ENCODE peak calls at places on chromosome X, in five cellular contexts. A is HepG2, R is SK-N-SH, N is GM12878, B is K562. T is an unnamed sample.

GRCh38 chrX:21305799-21306336 is 68.3 kb upstream of the CNKSR2 start:
- DNase-seq in A (no peak), R (no peak), N (no peak), B (no peak), T (no peak)

GRCh38 chrX:270848-271367 is 10.3 kb upstream of the PLCXD1 start:
- DNase-seq in A (no peak), R (no peak), N (no peak), B (no peak), T (no peak)

GRCh38 chrX:53435997-53436396 is 1.8 kb upstream of the HSD17B10 start:
- DNase-seq in A (peak), R (peak), N (peak), B (peak), T (peak)

GRCh38 chrX:27276751-27277150 is 186.4 kb downstream of the PPP4R3C start:
- DNase-seq in A (no peak), R (no peak), N (no peak), B (no peak), T (peak)

GRCh38 chrX:30521440-30522182 is 56.0 kb downstream of the TASL start:
- DNase-seq in A (no peak), R (no peak), N (no peak), B (no peak), T (no peak)

GRCh38 chrX:46628406-46629371 is 55.1 kb downstream of the CHST7 start:
- DNase-seq in A (no peak), R (no peak), N (peak), B (no peak), T (no peak)

GRCh38 chrX:135518161-135518560 is 2.3 kb upstream of the INTS6L start:
- DNase-seq in A (no peak), R (no peak), N (no peak), B (no peak), T (no peak)

GRCh38 chrX:68719904-68720614 is 72.6 kb downstream of the STARD8 start:
- DNase-seq in A (peak), R (no peak), N (no peak), B (peak), T (no peak)

GRCh38 chrX:41655631-41656030 is 33.1 kb upstream of the GPR34 start:
- DNase-seq in A (no peak), R (no peak), N (no peak), B (no peak), T (no peak)

GRCh38 chrX:10841579-10841978 is 221.2 kb upstream of the MID1 start:
- DNase-seq in A (no peak), R (no peak), N (no peak), B (no peak), T (no peak)

GRCh38 chrX:122113376-122113775 is 1066.0 kb downstream of the GLUD2 start:
- DNase-seq in A (no peak), R (no peak), N (no peak), B (no peak), T (no peak)

GRCh38 chrX:13662537-13662841 is 9.5 kb downstream of the TCEANC start:
- DNase-seq in A (no peak), R (no peak), N (no peak), B (no peak), T (no peak)

GRCh38 chrX:150361777-150362351 is 1.3 kb upstream of the MAMLD1 start:
- DNase-seq in A (no peak), R (peak), N (no peak), B (no peak), T (no peak)

GRCh38 chrX:21926527-21927278 is 13.8 kb upstream of the SMS start:
- DNase-seq in A (peak), R (no peak), N (no peak), B (peak), T (peak)

GRCh38 chrX:148466292-148466691 is 34.1 kb upstream of the AFF2 start:
- DNase-seq in A (no peak), R (no peak), N (no peak), B (no peak), T (no peak)

GRCh38 chrX:40474205-40474626 is 106.6 kb upstream of the ATP6AP2 start:
- DNase-seq in A (peak), R (peak), N (no peak), B (no peak), T (no peak)

GRCh38 chrX:20254712-20255299 is 11.9 kb downstream of the RPS6KA3 start:
- DNase-seq in A (no peak), R (no peak), N (no peak), B (no peak), T (no peak)

GRCh38 chrX:155179343-155179997 is 36.8 kb upstream of the VBP1 start:
- DNase-seq in A (no peak), R (no peak), N (no peak), B (no peak), T (no peak)
- TF ChIP-seq ZBTB33 in A (no peak), R (no peak), N (no peak), B (no peak), T (no peak)

DNA sequence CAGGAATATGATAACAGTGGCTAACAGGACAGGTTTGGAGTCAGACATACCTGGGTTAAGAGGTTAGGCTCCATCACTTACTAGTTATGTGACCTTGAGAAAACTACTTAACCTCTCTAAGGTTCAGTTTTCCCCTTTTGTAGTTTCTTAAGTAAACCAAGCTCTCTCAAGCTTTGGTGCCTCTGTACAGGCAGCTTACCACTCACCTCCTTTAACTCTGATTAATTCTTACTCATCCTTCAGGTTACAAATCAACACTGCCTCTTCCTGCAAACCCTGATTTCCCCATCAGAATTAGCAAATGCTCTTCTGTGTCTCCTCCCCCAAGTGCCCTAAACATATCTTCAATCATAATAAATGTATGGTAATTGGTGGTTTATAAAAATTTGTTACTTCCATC is 3.5 kb upstream of the SERTM2 start:
- DNase-seq in A (no peak), R (no peak), N (no peak), B (no peak), T (no peak)
- TF ChIP-seq RAD21 in A (no peak), R (no peak), N (no peak), B (no peak), T (no peak)

GRCh38 chrX:151712253-151712652 is 3.6 kb upstream of the FATE1 start:
- DNase-seq in A (no peak), R (no peak), N (no peak), B (no peak), T (no peak)

GRCh38 chrX:151711787-151712186 is 4.0 kb upstream of the FATE1 start:
- DNase-seq in A (no peak), R (no peak), N (no peak), B (no peak), T (no peak)

GRCh38 chrX:151715735-151716134 is at the start of gene FATE1:
- DNase-seq in A (no peak), R (no peak), N (no peak), B (no peak), T (no peak)

GRCh38 chrX:151714367-151714766 is 1.5 kb upstream of the FATE1 start:
- DNase-seq in A (no peak), R (no peak), N (no peak), B (no peak), T (no peak)

GRCh38 chrX:151713859-151714258 is 2.0 kb upstream of the FATE1 start:
- DNase-seq in A (peak), R (peak), N (no peak), B (peak), T (peak)
- TF ChIP-seq JUND in A (no peak), R (no peak), N (no peak), B (no peak), T (no peak)

DNA sequence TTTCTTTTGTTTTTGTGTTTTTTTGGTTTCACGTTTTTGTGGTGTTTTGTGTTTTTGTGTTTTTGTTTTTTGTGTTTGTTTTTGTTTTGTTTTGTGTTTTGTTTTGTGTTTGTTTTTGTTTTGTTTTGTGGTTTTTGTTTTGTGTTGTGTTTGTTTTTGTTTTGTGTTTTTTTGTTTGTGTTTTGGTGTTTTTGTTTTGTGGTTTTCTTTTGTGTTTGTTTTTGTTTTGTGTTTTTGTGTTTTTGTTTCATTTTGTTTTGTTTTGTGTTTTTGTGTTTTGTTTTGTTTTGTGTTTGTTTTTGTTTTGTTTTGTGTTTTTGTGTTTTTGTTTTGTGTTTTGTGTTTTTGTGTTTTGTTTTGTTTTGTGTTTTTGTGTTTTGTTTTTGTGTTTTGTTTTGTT is 20.9 kb downstream of the CSF2RA start:
- DNase-seq in A (no peak), R (no peak), N (no peak), B (no peak), T (no peak)
- TF ChIP-seq ZBTB33 in A (no peak), R (no peak), N (no peak), B (no peak), T (no peak)

DNA sequence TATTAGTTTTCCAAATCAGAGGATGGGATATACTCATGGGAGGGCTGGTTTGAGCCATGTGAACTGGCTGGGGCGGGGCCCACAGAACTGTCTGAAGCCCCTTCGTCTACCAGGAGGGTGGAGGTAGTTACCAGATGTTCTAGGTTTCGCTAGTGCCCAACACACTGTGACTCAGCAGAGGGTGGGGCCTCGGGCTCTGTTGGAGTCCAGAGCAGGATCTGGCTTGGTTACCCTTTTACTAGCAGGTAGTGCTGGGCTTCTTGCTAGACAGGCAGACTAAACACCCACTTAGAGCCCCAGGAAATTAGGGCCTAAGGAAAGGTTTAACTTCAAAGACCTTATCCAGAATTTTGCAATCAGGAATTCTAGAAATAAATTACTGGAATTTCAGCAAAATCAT is 56.2 kb upstream of the CHRDL1 start:
- DNase-seq in A (no peak), R (no peak), N (no peak), B (peak), T (no peak)
- TF ChIP-seq RAD21 in A (no peak), R (no peak), N (no peak), B (no peak), T (no peak)

DNA sequence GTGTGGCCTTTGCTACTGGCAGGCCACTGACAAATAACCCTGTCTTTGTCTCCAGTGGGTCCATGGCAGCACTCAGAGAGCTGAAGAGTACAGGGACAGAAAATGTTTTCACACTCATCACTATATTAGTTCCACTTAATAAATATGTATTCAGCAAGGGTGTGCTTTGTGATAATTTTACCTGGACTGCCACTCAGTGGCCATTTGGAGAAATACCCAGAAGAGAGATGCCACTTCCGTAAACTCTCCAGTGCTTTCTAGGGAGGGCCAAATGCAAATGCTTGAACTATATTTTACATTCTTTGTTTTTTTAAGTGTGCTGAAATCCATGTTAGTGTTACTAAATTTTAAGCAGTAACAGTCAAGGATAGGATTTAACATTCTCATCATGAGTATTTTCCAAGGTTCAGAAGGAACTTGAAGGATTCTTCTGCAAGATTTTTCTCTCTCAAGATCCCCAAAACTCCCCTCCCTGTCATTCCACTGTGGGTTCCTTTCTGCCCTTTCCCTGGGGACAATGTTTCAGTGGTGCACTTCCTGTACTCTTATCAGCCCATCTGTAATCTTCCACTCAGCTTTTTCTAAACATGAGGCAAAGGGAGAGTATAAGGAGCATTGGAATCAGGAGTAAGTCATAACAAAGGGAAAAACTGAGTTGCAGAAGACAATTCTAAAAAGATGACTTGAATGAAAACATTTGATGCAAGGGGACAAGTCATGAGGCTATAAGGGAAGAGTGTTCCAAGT is 46.0 kb downstream of the TFDP3 start:
- DNase-seq in A (no peak), R (peak), N (no peak), B (no peak), T (peak)
- TF ChIP-seq JUND in A (no peak), R (no peak), N (no peak), B (no peak), T (no peak)

GRCh38 chrX:119010491-119010890 is 36.1 kb downstream of the LONRF3 start:
- DNase-seq in A (no peak), R (no peak), N (no peak), B (no peak), T (no peak)

GRCh38 chrX:119013146-119013545 is 38.7 kb downstream of the LONRF3 start:
- DNase-seq in A (no peak), R (no peak), N (no peak), B (no peak), T (no peak)

DNA sequence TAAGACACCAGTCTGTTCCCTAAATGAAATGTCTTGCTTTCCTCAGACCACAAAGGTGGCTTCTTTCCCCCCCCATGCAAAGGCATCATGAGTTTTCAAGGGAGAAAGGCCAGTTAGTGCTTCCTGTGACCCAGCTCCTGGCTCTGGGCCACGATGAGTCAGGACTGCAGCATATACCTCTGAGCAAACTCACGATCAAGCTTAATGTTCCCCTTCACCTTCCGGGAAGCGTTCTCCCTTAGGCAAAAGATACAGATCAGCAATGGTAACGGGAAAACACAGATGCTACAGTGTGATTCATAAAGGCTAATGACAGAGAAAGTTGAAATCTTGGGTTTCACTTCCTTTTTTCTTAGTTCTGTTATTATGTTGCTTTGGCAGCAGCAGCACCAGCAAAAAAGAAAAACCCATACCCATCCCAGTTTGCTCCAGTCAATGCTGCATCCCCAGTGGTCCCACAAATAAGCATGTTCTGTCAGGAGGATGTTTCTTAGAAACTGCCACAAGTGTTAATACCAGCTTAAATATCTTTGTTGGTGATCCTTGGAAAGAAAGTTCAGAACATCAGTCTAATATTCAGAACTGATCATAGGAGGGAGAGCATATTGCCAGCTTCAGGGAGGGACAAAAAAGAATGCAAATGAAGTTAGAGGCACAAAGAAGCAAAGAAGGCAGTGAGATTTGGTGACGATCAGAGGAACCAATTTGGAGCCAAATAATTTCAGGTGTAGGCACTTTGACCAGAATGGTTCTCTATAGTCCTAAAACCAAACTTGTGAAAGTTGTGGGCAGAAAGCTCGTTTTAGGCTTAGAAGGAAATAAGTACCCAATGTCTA is 41.2 kb downstream of the LONRF3 start:
- DNase-seq in A (no peak), R (no peak), N (peak), B (no peak), T (peak)
- TF ChIP-seq ZBTB33 in A (no peak), R (no peak), N (no peak), B (no peak), T (no peak)

DNA sequence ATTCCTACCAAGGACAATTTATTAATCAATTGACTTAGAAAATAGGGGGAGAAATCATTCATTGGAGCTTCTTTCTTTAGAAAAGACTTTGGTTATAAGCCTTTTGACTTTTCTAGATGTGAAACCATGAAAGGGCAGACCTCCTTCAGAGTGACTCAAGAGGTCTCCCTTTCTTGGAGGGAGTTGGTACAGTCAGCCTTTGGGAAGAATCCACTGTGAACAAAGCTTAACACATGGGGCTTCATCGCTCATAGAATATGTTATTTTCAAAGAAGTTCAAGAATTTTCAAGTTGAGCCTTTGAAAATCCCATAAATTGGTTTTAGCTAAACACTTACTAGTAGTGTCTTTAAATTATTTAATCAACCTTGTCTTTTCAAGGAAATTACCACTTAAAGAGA is 28.0 kb downstream of the RIPPLY1 start:
- DNase-seq in A (no peak), R (no peak), N (no peak), B (no peak), T (no peak)
- TF ChIP-seq RAD21 in A (no peak), R (no peak), N (no peak), B (no peak), T (no peak)

GRCh38 chrX:105126201-105126600 is 94.3 kb downstream of the TEX13A start:
- DNase-seq in A (no peak), R (no peak), N (no peak), B (no peak), T (no peak)
- TF ChIP-seq JUND in A (no peak), R (no peak), N (no peak), B (no peak), T (no peak)

GRCh38 chrX:17022205-17022604 is 75.7 kb downstream of the REPS2 start:
- DNase-seq in A (no peak), R (no peak), N (no peak), B (no peak), T (no peak)
- TF ChIP-seq ZBTB33 in A (no peak), R (no peak), N (no peak), B (no peak), T (no peak)

T was measured in HCT116.